ENCODE peak calls at places on chromosomes 7 and 10, in ten cellular contexts. M is HT1080; N is CD8-positive, alpha-beta memory T cell; C is CMK; Z is GM23338; B is NCI-H1092 treated with DMSO at 0.1 percent for 48 hours; V is cardiac muscle cell; R is stimulated activated naive CD8-positive, alpha-beta T cell treated with anti-CD3 and anti-CD28 coated beads, Interleukin-15, amount 100 ng/mL, for 72 hours; S is effector memory CD8-positive, alpha-beta T cell; W is nucleus accumbens. Q is an unnamed sample.

GRCh38 chr10:132899054-132899750 is 43.2 kb downstream of the CFAP46 start:
- DNase-seq in M (no peak), N (peak), C (no peak), Z (no peak), B (no peak), V (no peak), R (no peak), S (no peak), W (no peak), Q (no peak)

GRCh38 chr10:116815641-116816415 is 33.5 kb upstream of the ENO4 start:
- DNase-seq in M (peak), N (no peak), C (no peak), Z (no peak), B (no peak), V (no peak), R (no peak), S (no peak), W (no peak), Q (no peak)

GRCh38 chr10:118956253-118957140 is 73.0 kb upstream of the NANOS1 start:
- DNase-seq in M (no peak), N (no peak), C (no peak), Z (no peak), B (no peak), V (no peak), R (no peak), S (no peak), W (no peak), Q (no peak)

GRCh38 chr7:11328309-11328708 is 354.6 kb downstream of the PHF14 start:
- DNase-seq in M (no peak), N (no peak), C (no peak), Z (peak), B (no peak), V (no peak), R (no peak), S (no peak), W (no peak), Q (no peak)

GRCh38 chr7:84529480-84530205 is 335.1 kb upstream of the SEMA3A start:
- DNase-seq in M (peak), N (no peak), C (no peak), Z (no peak), B (peak), V (peak), R (no peak), S (no peak), W (no peak), Q (no peak)

GRCh38 chr7:139457153-139457946 is 26.1 kb downstream of the KLRG2 start:
- DNase-seq in M (peak), N (no peak), C (no peak), Z (no peak), B (no peak), V (peak), R (no peak), S (no peak), W (no peak), Q (no peak)

GRCh38 chr7:74284781-74285259 is 4.4 kb upstream of the CLIP2 start:
- DNase-seq in M (no peak), N (no peak), C (peak), Z (peak), B (no peak), V (no peak), R (no peak), S (no peak), W (no peak), Q (peak)

GRCh38 chr10:80443531-80443974 is 10.6 kb upstream of the TSPAN14 start:
- DNase-seq in M (peak), N (no peak), C (peak), Z (peak), B (no peak), V (peak), R (peak), S (no peak), W (no peak), Q (no peak)

GRCh38 chr7:71229201-71229600 is 97.3 kb downstream of the GALNT17 start:
- DNase-seq in M (no peak), N (no peak), C (no peak), Z (no peak), B (no peak), V (no peak), R (no peak), S (no peak), W (no peak), Q (no peak)

GRCh38 chr10:99292159-99292558 is 37.0 kb upstream of the CNNM1 start:
- DNase-seq in M (no peak), N (no peak), C (no peak), Z (no peak), B (no peak), V (peak), R (no peak), S (no peak), W (no peak), Q (peak)

GRCh38 chr7:106064836-106065559 is 47.1 kb downstream of the SYPL1 start:
- DNase-seq in M (peak), N (no peak), C (no peak), Z (no peak), B (peak), V (peak), R (no peak), S (no peak), W (peak), Q (peak)

GRCh38 chr10:119441151-119441821 is 101.2 kb downstream of the RGS10 start:
- DNase-seq in M (no peak), N (no peak), C (no peak), Z (no peak), B (no peak), V (peak), R (no peak), S (no peak), W (no peak), Q (peak)

GRCh38 chr10:132354356-132355094 is 22.5 kb downstream of the LRRC27 start:
- DNase-seq in M (no peak), N (no peak), C (no peak), Z (no peak), B (no peak), V (no peak), R (no peak), S (no peak), W (no peak), Q (no peak)

GRCh38 chr10:74917481-74918077 is 91.2 kb downstream of the KAT6B start:
- DNase-seq in M (peak), N (no peak), C (no peak), Z (no peak), B (no peak), V (peak), R (no peak), S (no peak), W (no peak), Q (no peak)

GRCh38 chr7:148854975-148855374 is 29.1 kb downstream of the EZH2 start:
- DNase-seq in M (no peak), N (no peak), C (no peak), Z (no peak), B (peak), V (no peak), R (no peak), S (no peak), W (no peak), Q (no peak)

GRCh38 chr10:69331161-69331560 is 52.9 kb downstream of the HK1 start:
- DNase-seq in M (no peak), N (no peak), C (no peak), Z (no peak), B (no peak), V (no peak), R (no peak), S (no peak), W (no peak), Q (no peak)

GRCh38 chr10:84267503-84268126 is 22.8 kb downstream of the RGR start:
- DNase-seq in M (peak), N (peak), C (no peak), Z (peak), B (no peak), V (peak), R (peak), S (peak), W (no peak), Q (no peak)

GRCh38 chr7:123522061-123522460 is 12.3 kb downstream of the IQUB start:
- DNase-seq in M (no peak), N (no peak), C (no peak), Z (no peak), B (no peak), V (no peak), R (no peak), S (no peak), W (no peak), Q (no peak)

GRCh38 chr7:27897001-27897400 is 157.0 kb downstream of the TAX1BP1 start:
- DNase-seq in M (no peak), N (no peak), C (no peak), Z (no peak), B (no peak), V (no peak), R (no peak), S (no peak), W (no peak), Q (no peak)

GRCh38 chr10:30374353-30374752 is 25.3 kb upstream of the MTPAP start:
- DNase-seq in M (no peak), N (no peak), C (no peak), Z (peak), B (no peak), V (no peak), R (no peak), S (no peak), W (no peak), Q (no peak)

GRCh38 chr7:157772486-157773130 is 435.8 kb downstream of the DNAJB6 start:
- DNase-seq in M (no peak), N (peak), C (no peak), Z (no peak), B (no peak), V (no peak), R (no peak), S (no peak), W (no peak), Q (no peak)

GRCh38 chr10:101020427-101020826 is 10.5 kb downstream of the PDZD7 start:
- DNase-seq in M (no peak), N (no peak), C (no peak), Z (no peak), B (no peak), V (no peak), R (no peak), S (no peak), W (no peak), Q (no peak)

GRCh38 chr7:17144313-17144712 is 154.1 kb upstream of the AHR start:
- DNase-seq in M (peak), N (peak), C (no peak), Z (no peak), B (no peak), V (peak), R (peak), S (peak), W (no peak), Q (no peak)

GRCh38 chr10:79001082-79001885 is 67.5 kb upstream of the ZMIZ1 start:
- DNase-seq in M (peak), N (no peak), C (peak), Z (no peak), B (no peak), V (peak), R (no peak), S (no peak), W (no peak), Q (no peak)

GRCh38 chr10:79433324-79434222 is 11.9 kb downstream of the ZCCHC24 start:
- DNase-seq in M (no peak), N (peak), C (no peak), Z (no peak), B (no peak), V (no peak), R (no peak), S (no peak), W (no peak), Q (no peak)

Q was measured in mucosa of gallbladder.